ENCODE peak calls at places on chromosomes 5 and 9, in eight cellular contexts. T is PC-9; A is CD8-positive, alpha-beta T cell; M is lower lobe of right lung; W is Karpas-422; P is IMR-90; J is stomach; V is CD4-positive, alpha-beta memory T cell. F is an unnamed sample. For H3K9me3, the result is how much of the 10 kb centered on the place peaks cover.

GRCh38 chr9:133074111-133074651 is 12.4 kb downstream of the CEL start:
- DNase-seq in P (peak), A (no peak), T (no peak), W (no peak), J (no peak), V (no peak), M (no peak), F (no peak)

GRCh38 chr5:172835246-172836030 is 1.4 kb downstream of the ERGIC1 start:
- DNase-seq in V (no peak), T (no peak), J (no peak), M (no peak), P (no peak), A (no peak), W (no peak), F (no peak)

GRCh38 chr5:9888517-9888916 is 258.4 kb upstream of the TAS2R1 start:
- DNase-seq in V (no peak), J (no peak), M (no peak), A (no peak), T (no peak), W (no peak), P (peak), F (no peak)

GRCh38 chr9:89498845-89499480 is 1.1 kb upstream of the SEMA4D start:
- DNase-seq in V (peak), M (no peak), J (peak), W (no peak), T (no peak), A (peak), P (no peak), F (no peak)

GRCh38 chr9:26770821-26771220 is 121.8 kb downstream of the CAAP1 start:
- DNase-seq in P (no peak), M (no peak), W (no peak), J (no peak), A (no peak), V (no peak), T (no peak), F (no peak)

GRCh38 chr5:55650391-55650790 is 61.7 kb downstream of the SLC38A9 start:
- DNase-seq in T (no peak), W (no peak), A (no peak), P (peak), J (no peak), V (peak), M (no peak), F (no peak)

GRCh38 chr9:93111371-93112115 is 15.5 kb downstream of the CARD19 start:
- DNase-seq in A (no peak), T (peak), P (peak), J (no peak), M (peak), W (no peak), V (no peak), F (no peak)

GRCh38 chr9:113426701-113427100 is 16.2 kb downstream of the C9orf43 start:
- DNase-seq in P (no peak), A (no peak), T (no peak), W (no peak), V (no peak), J (no peak), M (no peak), F (no peak)

GRCh38 chr5:135454946-135455345 is 2.8 kb upstream of the TIFAB start:
- DNase-seq in M (no peak), A (no peak), T (no peak), J (no peak), W (no peak), V (no peak), P (no peak), F (no peak)

GRCh38 chr5:90475436-90475980 is 844 bp downstream of the POLR3G start:
- DNase-seq in M (no peak), T (no peak), P (no peak), W (no peak), J (no peak), V (no peak), A (no peak), F (no peak)

GRCh38 chr9:21415492-21416267 is 6.8 kb downstream of the IFNA8 start:
- DNase-seq in A (no peak), T (no peak), J (no peak), V (no peak), W (no peak), M (no peak), P (no peak), F (no peak)

GRCh38 chr9:131422241-131422792 is 28.4 kb downstream of the PRRC2B start:
- DNase-seq in M (no peak), V (no peak), J (no peak), A (no peak), P (peak), W (no peak), T (peak), F (no peak)

GRCh38 chr9:82223442-82223841 is 234.9 kb downstream of the SPATA31D1 start:
- DNase-seq in W (no peak), T (no peak), A (no peak), V (no peak), M (no peak), J (no peak), P (peak), F (no peak)

GRCh38 chr9:79694676-79695400 is 123.1 kb downstream of the TLE4 start:
- DNase-seq in A (no peak), T (no peak), W (no peak), J (no peak), M (no peak), P (peak), V (no peak), F (no peak)

GRCh38 chr9:107102011-107102410 is 181.1 kb upstream of the RAD23B start:
- DNase-seq in W (no peak), P (no peak), M (no peak), T (no peak), J (no peak), V (no peak), A (no peak), F (no peak)

GRCh38 chr9:33081128-33081851 is 4.8 kb upstream of the SMU1 start:
- DNase-seq in W (peak), J (peak), V (peak), P (peak), T (peak), M (no peak), A (peak), F (peak)

GRCh38 chr9:70156729-70157128 is 102.0 kb upstream of the SMC5 start:
- DNase-seq in T (no peak), A (no peak), P (peak), M (no peak), W (no peak), V (no peak), J (no peak), F (no peak)

GRCh38 chr9:109182940-109183798 is 16.1 kb upstream of the FRRS1L start:
- DNase-seq in A (no peak), V (no peak), J (peak), W (peak), T (peak), P (peak), M (no peak), F (no peak)

GRCh38 chr5:159982421-159983173 is 26.3 kb upstream of the TTC1 start:
- DNase-seq in J (no peak), T (no peak), V (no peak), A (no peak), W (no peak), M (no peak), P (no peak), F (no peak)

GRCh38 chr5:65771266-65771665 is 49.3 kb downstream of the NLN start:
- DNase-seq in V (no peak), A (no peak), M (no peak), W (no peak), T (no peak), J (no peak), P (no peak), F (no peak)

GRCh38 chr5:134586866-134587524 is 45.6 kb downstream of the SAR1B start:
- DNase-seq in T (peak), V (peak), A (peak), J (peak), P (peak), M (peak), W (peak), F (peak)

GRCh38 chr5:178986326-178986960 is 8.7 kb downstream of the GRM6 start:
- DNase-seq in P (no peak), A (no peak), V (no peak), J (no peak), M (no peak), T (no peak), W (no peak), F (no peak)

GRCh38 chr5:178983728-178984127 is 11.4 kb downstream of the GRM6 start:
- DNase-seq in T (no peak), J (no peak), M (no peak), V (no peak), W (no peak), A (no peak), P (no peak), F (no peak)

GRCh38 chr5:178981381-178981780 is 13.7 kb downstream of the GRM6 start:
- DNase-seq in A (no peak), J (no peak), P (no peak), T (no peak), V (no peak), W (no peak), M (no peak), F (no peak)

GRCh38 chr5:178984145-178985072 is 10.7 kb downstream of the GRM6 start:
- DNase-seq in V (no peak), T (no peak), A (no peak), J (no peak), M (no peak), W (no peak), P (no peak), F (no peak)

GRCh38 chr5:178982941-178983340 is 12.2 kb downstream of the GRM6 start:
- DNase-seq in V (no peak), W (no peak), T (no peak), P (no peak), J (no peak), A (no peak), M (no peak), F (no peak)
- H3K9me3 ChIP-seq in V (under half), W (under half), T (under half), P (half or more), J (half or more), A (under half), M (half or more), F (under half)

GRCh38 chr5:92371889-92372235 is 988.7 kb upstream of the ARRDC3 start:
- DNase-seq in A (no peak), T (no peak), W (no peak), J (no peak), P (peak), M (no peak), V (no peak), F (no peak)
- H3K9me3 ChIP-seq in A (under half), T (under half), W (under half), J (under half), P (under half), M (under half), V (under half), F (under half)

DNA sequence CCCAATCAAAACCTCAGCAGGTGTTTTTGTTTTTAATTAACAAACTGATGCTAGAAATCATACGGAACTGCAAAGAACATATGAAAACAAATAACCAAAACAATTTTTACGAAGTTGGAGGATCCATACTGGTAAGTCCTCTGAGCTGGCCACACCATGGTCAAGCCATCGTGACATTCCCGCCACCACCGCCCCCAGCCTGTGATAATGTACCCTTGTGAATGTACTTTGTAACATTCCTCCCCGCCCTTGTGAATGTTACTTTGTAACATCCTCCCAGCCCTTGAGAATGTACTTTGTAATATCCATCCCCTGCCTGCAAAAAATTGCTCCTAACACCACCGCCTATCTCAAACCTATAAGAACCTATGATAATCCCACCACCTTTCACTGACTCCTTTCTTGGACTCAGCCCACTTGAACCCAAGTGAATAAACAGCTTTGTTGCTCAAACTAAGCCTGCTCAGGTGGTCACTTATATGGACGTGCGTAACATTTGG is 63.3 kb downstream of the RAPGEF6 start:
- DNase-seq in V (no peak), A (no peak), M (no peak), W (no peak), T (no peak), J (no peak), P (no peak), F (no peak)
- H3K9me3 ChIP-seq in V (under half), A (under half), M (under half), W (under half), T (under half), J (under half), P (under half), F (under half)

GRCh38 chr5:164753434-164753833 is 1248.0 kb downstream of the MAT2B start:
- DNase-seq in P (no peak), W (no peak), T (no peak), M (no peak), A (no peak), V (no peak), J (no peak), F (no peak)
- H3K9me3 ChIP-seq in P (under half), W (under half), T (under half), M (under half), A (under half), V (under half), J (under half), F (under half)

F was measured in T-helper 17 cell.